ENCODE peak calls at places on chromosomes 1 and 21, in four cellular contexts. Y is IMR-90; N is NT2/D1; C is CD8-positive, alpha-beta memory T cell. J is an unnamed sample.

GRCh38 chr1:229319487-229319886 is 23.4 kb downstream of the CCSAP start:
- DNase-seq in N (no peak), C (no peak), Y (no peak), J (no peak)

GRCh38 chr21:35484032-35484431 is 434.9 kb upstream of the RUNX1 start:
- DNase-seq in C (no peak), N (no peak), Y (no peak), J (no peak)

GRCh38 chr1:43348343-43348808 is 10.4 kb upstream of the CDC20 start:
- DNase-seq in N (no peak), C (no peak), Y (no peak), J (no peak)

GRCh38 chr1:181425566-181425965 is 57.8 kb upstream of the CACNA1E start:
- DNase-seq in Y (no peak), C (no peak), N (no peak), J (no peak)

GRCh38 chr1:26388791-26389445 is 16.4 kb upstream of the ZNF683 start:
- DNase-seq in C (no peak), Y (peak), N (no peak), J (peak)

GRCh38 chr21:29018540-29018939 is 609 bp downstream of the RWDD2B start:
- DNase-seq in C (no peak), Y (no peak), N (no peak), J (peak)

GRCh38 chr1:118863688-118864087 is 124.5 kb downstream of the TBX15 start:
- DNase-seq in C (no peak), Y (no peak), N (no peak), J (no peak)

GRCh38 chr1:116697892-116698595 is 30.5 kb upstream of the IGSF3 start:
- DNase-seq in Y (no peak), N (no peak), C (no peak), J (peak)

GRCh38 chr21:35529141-35529863 is 480.2 kb upstream of the RUNX1 start:
- DNase-seq in N (no peak), Y (peak), C (no peak), J (peak)

GRCh38 chr1:37945743-37946702 is 830 bp downstream of the INPP5B start:
- DNase-seq in N (no peak), Y (peak), C (no peak), J (peak)

J was measured in cardiac fibroblast.